ENCODE peak calls at places on chromosome 1, in nine cellular contexts. G is fibroblast of gingiva, K is cardiac muscle cell, V is AG08396, Q is HS-5, J is GM12864, W is foreskin fibroblast, O is endothelial cell, Y is EL. S is an unnamed sample.

GRCh38 chr1:234476172-234476571 is 2.8 kb downstream of the TARBP1 start:
- DNase-seq in J (no peak), K (no peak), Q (no peak), G (no peak), V (no peak), W (no peak), O (no peak), Y (no peak), S (no peak)

GRCh38 chr1:205199090-205199930 is 12.2 kb downstream of the DSTYK start:
- DNase-seq in Q (no peak), K (no peak), G (no peak), J (no peak), V (no peak), Y (peak), W (peak), O (no peak), S (no peak)

GRCh38 chr1:157700305-157700704 is 264 bp downstream of the FCRL3 start:
- DNase-seq in V (no peak), W (no peak), J (no peak), Q (no peak), O (no peak), K (no peak), G (no peak), Y (no peak), S (no peak)

GRCh38 chr1:11691928-11692711 is 610 bp downstream of the DRAXIN start:
- DNase-seq in K (no peak), J (no peak), Y (no peak), Q (no peak), O (no peak), V (no peak), G (no peak), W (no peak), S (no peak)

GRCh38 chr1:156126701-156127534 is 12.4 kb downstream of the LMNA start:
- DNase-seq in O (no peak), J (peak), K (no peak), W (peak), G (peak), Q (peak), Y (peak), V (peak), S (no peak)

GRCh38 chr1:243268284-243268653 is 12.4 kb downstream of the SDCCAG8 start:
- DNase-seq in Q (peak), K (no peak), G (peak), J (no peak), V (peak), Y (peak), O (no peak), W (peak), S (no peak)

GRCh38 chr1:223116950-223117349 is 26.1 kb downstream of the TLR5 start:
- DNase-seq in Y (no peak), V (no peak), W (no peak), G (no peak), O (no peak), J (no peak), K (no peak), Q (no peak), S (no peak)

GRCh38 chr1:219883400-219884332 is 44.7 kb downstream of the SLC30A10 start:
- DNase-seq in J (no peak), Q (no peak), G (no peak), Y (no peak), K (peak), W (no peak), V (no peak), O (no peak), S (peak)

GRCh38 chr1:50333595-50333974 is 89.7 kb downstream of the DMRTA2 start:
- DNase-seq in K (peak), J (no peak), O (peak), V (peak), Y (peak), G (peak), Q (no peak), W (peak), S (peak)

GRCh38 chr1:224080082-224080774 is 33.7 kb upstream of the FBXO28 start:
- DNase-seq in G (peak), Q (peak), K (no peak), J (no peak), Y (peak), W (peak), V (peak), O (no peak), S (peak)

GRCh38 chr1:8294170-8294697 is 23.7 kb upstream of the SLC45A1 start:
- DNase-seq in V (no peak), J (no peak), K (no peak), W (no peak), Q (no peak), Y (no peak), G (peak), O (no peak), S (no peak)